ENCODE peak calls at places on chromosomes 11 and 22, in eight cellular contexts. V is uterus, I is left ventricle myocardium inferior, U is psoas muscle, Z is heart left ventricle, Q is cardiac fibroblast, N is bronchial epithelial cell, C is hepatocyte. O is an unnamed sample.

GRCh38 chr11:127677813-127678212 is 677.2 kb upstream of the KIRREL3 start:
- DNase-seq in V (no peak), I (no peak), U (no peak), Z (no peak), Q (no peak), N (no peak), C (no peak), O (no peak)

GRCh38 chr11:12433571-12434061 is 56.2 kb downstream of the PARVA start:
- DNase-seq in V (peak), I (no peak), U (no peak), Z (no peak), Q (peak), N (no peak), C (peak), O (peak)

GRCh38 chr11:27390959-27391326 is 27.9 kb upstream of the CCDC34 start:
- DNase-seq in V (no peak), I (no peak), U (no peak), Z (no peak), Q (peak), N (no peak), C (no peak), O (no peak)

GRCh38 chr11:87304350-87304749 is 266.6 kb downstream of the TMEM135 start:
- DNase-seq in V (no peak), I (no peak), U (no peak), Z (no peak), Q (no peak), N (no peak), C (no peak), O (no peak)

GRCh38 chr11:10645212-10645795 is 48.3 kb downstream of the IRAG1 start:
- DNase-seq in V (no peak), I (no peak), U (no peak), Z (no peak), Q (no peak), N (no peak), C (no peak), O (no peak)

GRCh38 chr22:17085277-17086091 is 684 bp downstream of the IL17RA start:
- DNase-seq in V (peak), I (peak), U (peak), Z (peak), Q (no peak), N (no peak), C (peak), O (no peak)

GRCh38 chr22:24587948-24588347 is 4.9 kb downstream of the LRRC75B start:
- DNase-seq in V (no peak), I (no peak), U (no peak), Z (no peak), Q (no peak), N (no peak), C (no peak), O (no peak)

GRCh38 chr11:126880872-126881271 is 119.7 kb downstream of the KIRREL3 start:
- DNase-seq in V (no peak), I (no peak), U (no peak), Z (no peak), Q (no peak), N (no peak), C (no peak), O (no peak)

GRCh38 chr22:41127447-41127846 is 35.1 kb downstream of the EP300 start:
- DNase-seq in V (no peak), I (no peak), U (peak), Z (no peak), Q (no peak), N (no peak), C (no peak), O (no peak)

GRCh38 chr11:34354782-34355181 is 3.0 kb downstream of the ABTB2 start:
- DNase-seq in V (no peak), I (no peak), U (no peak), Z (no peak), Q (peak), N (peak), C (no peak), O (peak)

GRCh38 chr11:1486054-1486825 is at the start of gene MOB2:
- DNase-seq in V (no peak), I (peak), U (peak), Z (peak), Q (no peak), N (no peak), C (no peak), O (no peak)

GRCh38 chr11:58609723-58610122 is 12.7 kb upstream of the CNTF start:
- DNase-seq in V (no peak), I (no peak), U (no peak), Z (no peak), Q (no peak), N (no peak), C (no peak), O (no peak)

GRCh38 chr11:45859661-45860140 is 12.4 kb downstream of the CRY2 start:
- DNase-seq in V (peak), I (peak), U (peak), Z (peak), Q (peak), N (peak), C (peak), O (peak)

GRCh38 chr11:82832983-82833382 is 67.2 kb downstream of the PRCP start:
- DNase-seq in V (no peak), I (no peak), U (no peak), Z (no peak), Q (no peak), N (no peak), C (no peak), O (no peak)

GRCh38 chr11:117562111-117562510 is 234.5 kb downstream of the CEP164 start:
- DNase-seq in V (no peak), I (no peak), U (no peak), Z (no peak), Q (no peak), N (no peak), C (no peak), O (peak)

GRCh38 chr11:134634897-134635831 is 223.1 kb upstream of the B3GAT1 start:
- DNase-seq in V (no peak), I (no peak), U (no peak), Z (no peak), Q (no peak), N (no peak), C (peak), O (no peak)

GRCh38 chr11:114478768-114479167 is 39.5 kb downstream of the REXO2 start:
- DNase-seq in V (no peak), I (no peak), U (no peak), Z (no peak), Q (peak), N (peak), C (no peak), O (peak)

GRCh38 chr11:130301002-130301401 is 13.7 kb downstream of the ZBTB44 start:
- DNase-seq in V (no peak), I (no peak), U (no peak), Z (no peak), Q (no peak), N (no peak), C (no peak), O (no peak)

GRCh38 chr11:5719703-5720495 is 16.3 kb upstream of the OR56B1 start:
- DNase-seq in V (no peak), I (no peak), U (no peak), Z (no peak), Q (peak), N (no peak), C (no peak), O (peak)

GRCh38 chr11:11622772-11623531 is 1.1 kb upstream of the GALNT18 start:
- DNase-seq in V (peak), I (no peak), U (no peak), Z (no peak), Q (no peak), N (peak), C (peak), O (no peak)

GRCh38 chr11:66986178-66986545 is 11.1 kb downstream of the C11orf86 start:
- DNase-seq in V (no peak), I (no peak), U (no peak), Z (no peak), Q (no peak), N (peak), C (no peak), O (no peak)

GRCh38 chr22:25113316-25113721 is 86.3 kb upstream of the CRYBB3 start:
- DNase-seq in V (no peak), I (no peak), U (peak), Z (no peak), Q (no peak), N (peak), C (peak), O (no peak)

GRCh38 chr22:17786435-17787158 is 12.3 kb upstream of the BID start:
- DNase-seq in V (peak), I (peak), U (peak), Z (peak), Q (peak), N (no peak), C (peak), O (peak)

GRCh38 chr11:8080674-8081590 is at the start of gene TUB:
- DNase-seq in V (no peak), I (no peak), U (peak), Z (no peak), Q (no peak), N (no peak), C (peak), O (peak)

GRCh38 chr11:72951193-72951592 is 137.0 kb downstream of the ATG16L2 start:
- DNase-seq in V (no peak), I (no peak), U (no peak), Z (no peak), Q (peak), N (peak), C (no peak), O (peak)

GRCh38 chr11:78350646-78351165 is 66.9 kb downstream of the GAB2 start:
- DNase-seq in V (no peak), I (no peak), U (no peak), Z (peak), Q (peak), N (no peak), C (no peak), O (peak)

GRCh38 chr11:2768471-2769408 is 68.9 kb upstream of the KCNQ1OT1 start:
- DNase-seq in V (no peak), I (no peak), U (no peak), Z (peak), Q (peak), N (peak), C (peak), O (peak)

GRCh38 chr11:111699579-111700156 is 66.5 kb downstream of the PPP2R1B start:
- DNase-seq in V (no peak), I (no peak), U (no peak), Z (no peak), Q (no peak), N (no peak), C (no peak), O (no peak)

GRCh38 chr11:111694851-111695250 is 71.3 kb downstream of the PPP2R1B start:
- DNase-seq in V (no peak), I (no peak), U (peak), Z (no peak), Q (peak), N (no peak), C (no peak), O (peak)

GRCh38 chr11:111698852-111699559 is 67.2 kb downstream of the PPP2R1B start:
- DNase-seq in V (no peak), I (no peak), U (no peak), Z (no peak), Q (peak), N (no peak), C (no peak), O (peak)

GRCh38 chr11:111697910-111698309 is 68.3 kb downstream of the PPP2R1B start:
- DNase-seq in V (no peak), I (no peak), U (no peak), Z (no peak), Q (no peak), N (no peak), C (no peak), O (no peak)

DNA sequence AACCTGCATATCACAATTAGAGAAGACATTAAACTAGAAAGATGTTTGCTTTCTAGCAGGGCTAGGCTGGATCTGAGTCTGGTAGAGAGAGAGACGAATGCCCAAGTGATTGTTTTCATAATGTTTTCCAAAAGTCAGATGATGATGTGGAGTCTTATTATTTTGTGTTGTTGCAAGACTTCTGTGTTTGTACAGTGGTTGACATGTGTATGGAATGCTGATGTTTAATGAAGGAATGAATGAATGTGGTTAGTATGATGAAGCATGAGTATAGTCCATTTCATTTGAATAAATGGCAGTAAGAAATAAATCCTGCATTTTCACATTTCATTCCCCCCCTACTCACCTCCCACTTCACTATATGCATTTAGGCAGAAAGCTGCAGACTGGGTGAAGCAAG is 69.6 kb downstream of the PPP2R1B start:
- DNase-seq in V (no peak), I (no peak), U (no peak), Z (no peak), Q (peak), N (peak), C (no peak), O (peak)
- TF ChIP-seq CTCF in V (no peak), I (no peak), U (no peak), Z (no peak), Q (no peak), N (no peak), C (no peak), O (no peak)

GRCh38 chr11:30322162-30322561 is 742 bp upstream of the ARL14EP start:
- DNase-seq in V (no peak), I (no peak), U (no peak), Z (no peak), Q (no peak), N (no peak), C (no peak), O (no peak)
- H3K4me3 ChIP-seq in V (no peak), I (peak), U (peak), Z (no peak), Q (no peak), N (no peak), C (peak), O (peak)

GRCh38 chr22:37731804-37732471 is 35.1 kb downstream of the TRIOBP start:
- DNase-seq in V (no peak), I (no peak), U (no peak), Z (no peak), Q (no peak), N (no peak), C (peak), O (no peak)
- TF ChIP-seq CTCF in V (no peak), I (peak), U (no peak), Z (no peak), Q (peak), N (no peak), C (peak), O (no peak)

GRCh38 chr11:62879554-62879953 is 1.1 kb upstream of the SLC3A2 start:
- DNase-seq in V (peak), I (no peak), U (peak), Z (no peak), Q (no peak), N (no peak), C (no peak), O (peak)
- H3K4me3 ChIP-seq in V (peak), I (peak), U (peak), Z (no peak), Q (peak), N (no peak), C (no peak), O (peak)

O was measured in fibroblast of mammary gland.